ENCODE peak calls at places on chromosomes 11 and 22, in four cellular contexts. One of them, this sample, is unnamed.
A peak's percentile ranks its signal among the peaks of the same experiment; 100 is the strongest.

GRCh38 chr22:41526802-41527799 is 17.2 kb downstream of the POLR3H start:
- DNase-seq in cardiac fibroblast: peak; percentile 42
- DNase-seq in ecto neural progenitor cell: peak; percentile 67
- DNase-seq in H7: peak; percentile 95
- DNase-seq in this sample: no peak

GRCh38 chr11:122271747-122272146 is 155.7 kb upstream of the BLID start:
- DNase-seq in cardiac fibroblast: no peak
- DNase-seq in ecto neural progenitor cell: no peak
- DNase-seq in H7: no peak
- DNase-seq in this sample: no peak

GRCh38 chr11:17563248-17563647 is 16.2 kb downstream of the OTOG start:
- DNase-seq in cardiac fibroblast: peak; percentile 2
- DNase-seq in ecto neural progenitor cell: peak; percentile 42
- DNase-seq in H7: peak; percentile 75
- DNase-seq in this sample: no peak

GRCh38 chr11:61119055-61119454 is 16.8 kb downstream of the CD5 start:
- DNase-seq in cardiac fibroblast: no peak
- DNase-seq in ecto neural progenitor cell: no peak
- DNase-seq in H7: peak; percentile 73
- DNase-seq in this sample: no peak

GRCh38 chr22:23376256-23376655 is 195.9 kb downstream of the BCR start:
- DNase-seq in cardiac fibroblast: peak; percentile 25
- DNase-seq in ecto neural progenitor cell: no peak
- DNase-seq in H7: peak; percentile 81
- DNase-seq in this sample: no peak

GRCh38 chr22:23278883-23279675 is 98.8 kb downstream of the BCR start:
- DNase-seq in cardiac fibroblast: no peak
- DNase-seq in ecto neural progenitor cell: no peak
- DNase-seq in H7: no peak
- DNase-seq in this sample: no peak

GRCh38 chr11:65887723-65888162 is 528 bp downstream of the FIBP start:
- DNase-seq in cardiac fibroblast: peak; percentile 61
- DNase-seq in ecto neural progenitor cell: no peak
- DNase-seq in H7: no peak
- DNase-seq in this sample: no peak

GRCh38 chr11:2518983-2519340 is 74.2 kb downstream of the KCNQ1 start:
- DNase-seq in cardiac fibroblast: no peak
- DNase-seq in ecto neural progenitor cell: peak; percentile 34
- DNase-seq in H7: peak; percentile 52
- DNase-seq in this sample: no peak

GRCh38 chr22:36461665-36462474 is 19.6 kb downstream of the TXN2 start:
- DNase-seq in cardiac fibroblast: peak; percentile 92
- DNase-seq in ecto neural progenitor cell: no peak
- DNase-seq in H7: peak; percentile 73
- DNase-seq in this sample: peak; percentile 86

GRCh38 chr22:36419177-36419911 is 31.6 kb upstream of the MYH9 start:
- DNase-seq in cardiac fibroblast: peak; percentile 59
- DNase-seq in ecto neural progenitor cell: no peak
- DNase-seq in H7: peak; percentile 66
- DNase-seq in this sample: no peak

GRCh38 chr11:102139081-102139498 is 28.8 kb downstream of the YAP1 start:
- DNase-seq in cardiac fibroblast: peak; percentile 88
- DNase-seq in ecto neural progenitor cell: no peak
- DNase-seq in H7: no peak
- DNase-seq in this sample: peak; percentile 74

GRCh38 chr22:38989461-38989860 is 7.3 kb downstream of the APOBEC3B start:
- DNase-seq in cardiac fibroblast: no peak
- DNase-seq in ecto neural progenitor cell: no peak
- DNase-seq in H7: no peak
- DNase-seq in this sample: no peak

GRCh38 chr11:76215946-76216345 is 9.6 kb upstream of the WNT11 start:
- DNase-seq in cardiac fibroblast: peak; percentile 59
- DNase-seq in ecto neural progenitor cell: no peak
- DNase-seq in H7: no peak
- DNase-seq in this sample: peak; percentile 57

GRCh38 chr11:65854871-65855837 is 2.8 kb downstream of the CFL1 start:
- DNase-seq in cardiac fibroblast: no peak
- DNase-seq in ecto neural progenitor cell: peak; percentile 37
- DNase-seq in H7: peak; percentile 26
- DNase-seq in this sample: no peak

This sample was measured in brain microvascular endothelial cell.